ENCODE peak calls at places on chromosome 1, in nine cellular contexts. Q is right lobe of liver, V is esophagus muscularis mucosa, H is heart left ventricle, I is tibial nerve, C is transverse colon, S is gastrocnemius medialis, F is adrenal gland, X is H1. R is an unnamed sample.

GRCh38 chr1:206808615-206809014 is 36.3 kb upstream of the IL10 start:
- DNase-seq in Q (no peak), V (no peak), H (no peak), I (peak; percentile 22), C (peak; percentile 15), S (peak; percentile 17), F (peak; percentile 57), X (no peak), R (no peak)

GRCh38 chr1:79744746-79745145 is 738.2 kb upstream of the ADGRL4 start:
- DNase-seq in Q (no peak), V (no peak), H (no peak), I (no peak), C (no peak), S (no peak), F (no peak), X (no peak), R (no peak)

GRCh38 chr1:43563779-43564616 is 33.3 kb downstream of the PTPRF start:
- DNase-seq in Q (no peak), V (no peak), H (no peak), I (no peak), C (no peak), S (no peak), F (no peak), X (no peak), R (no peak)

GRCh38 chr1:8015036-8015808 is 10.9 kb downstream of the ERRFI1 start:
- DNase-seq in Q (no peak), V (no peak), H (no peak), I (peak; percentile 89), C (peak; percentile 41), S (no peak), F (peak; percentile 75), X (no peak), R (no peak)

GRCh38 chr1:25458550-25459298 is 28.0 kb downstream of the MACO1 start:
- DNase-seq in Q (no peak), V (no peak), H (no peak), I (no peak), C (no peak), S (no peak), F (no peak), X (no peak), R (no peak)

GRCh38 chr1:160608057-160608456 is 28.8 kb upstream of the CD84 start:
- DNase-seq in Q (no peak), V (no peak), H (no peak), I (no peak), C (no peak), S (no peak), F (no peak), X (no peak), R (no peak)

GRCh38 chr1:192485692-192486436 is 89.7 kb upstream of the RGS1 start:
- DNase-seq in Q (peak; percentile 47), V (peak; percentile 96), H (no peak), I (peak; percentile 97), C (peak; percentile 41), S (peak; percentile 53), F (peak; percentile 93), X (no peak), R (no peak)

GRCh38 chr1:229556551-229556950 is 2.0 kb downstream of the ABCB10 start:
- DNase-seq in Q (no peak), V (no peak), H (no peak), I (no peak), C (no peak), S (no peak), F (peak; percentile 43), X (no peak), R (no peak)

GRCh38 chr1:209600541-209600940 is 17.0 kb downstream of the CAMK1G start:
- DNase-seq in Q (no peak), V (no peak), H (no peak), I (no peak), C (no peak), S (no peak), F (no peak), X (no peak), R (no peak)

GRCh38 chr1:62299426-62300200 is 19.6 kb downstream of the KANK4 start:
- DNase-seq in Q (no peak), V (no peak), H (no peak), I (peak; percentile 64), C (peak; percentile 51), S (no peak), F (no peak), X (no peak), R (no peak)

GRCh38 chr1:211625040-211625439 is 46.1 kb upstream of the SLC30A1 start:
- DNase-seq in Q (peak; percentile 58), V (no peak), H (no peak), I (peak; percentile 25), C (peak; percentile 49), S (no peak), F (no peak), X (no peak), R (no peak)

GRCh38 chr1:159924025-159924790 is 1.1 kb downstream of the TAGLN2 start:
- DNase-seq in Q (peak; percentile 94), V (peak; percentile 97), H (peak; percentile 94), I (peak; percentile 86), C (peak; percentile 90), S (peak; percentile 74), F (peak; percentile 90), X (peak; percentile 58), R (peak; percentile 33)

GRCh38 chr1:57470028-57470427 is 46.2 kb upstream of the DAB1 start:
- DNase-seq in Q (no peak), V (no peak), H (no peak), I (no peak), C (no peak), S (no peak), F (no peak), X (no peak), R (no peak)

GRCh38 chr1:9658186-9658585 is 6.7 kb downstream of the PIK3CD start:
- DNase-seq in Q (no peak), V (no peak), H (no peak), I (no peak), C (no peak), S (no peak), F (no peak), X (no peak), R (no peak)

GRCh38 chr1:27884182-27884954 is 12.0 kb downstream of the THEMIS2 start:
- DNase-seq in Q (peak; percentile 31), V (no peak), H (no peak), I (no peak), C (no peak), S (peak; percentile 16), F (no peak), X (no peak), R (no peak)

GRCh38 chr1:187985897-187986654 is 1157.3 kb downstream of the PLA2G4A start:
- DNase-seq in Q (no peak), V (no peak), H (no peak), I (no peak), C (no peak), S (no peak), F (no peak), X (no peak), R (no peak)

GRCh38 chr1:110872366-110872744 is 593 bp upstream of the CD53 start:
- DNase-seq in Q (no peak), V (no peak), H (no peak), I (no peak), C (no peak), S (no peak), F (no peak), X (no peak), R (no peak)

GRCh38 chr1:3569436-3569835 is 41.9 kb downstream of the MEGF6 start:
- DNase-seq in Q (no peak), V (no peak), H (no peak), I (no peak), C (no peak), S (no peak), F (no peak), X (no peak), R (no peak)

GRCh38 chr1:48967318-48967717 is 190.6 kb upstream of the BEND5 start:
- DNase-seq in Q (no peak), V (no peak), H (no peak), I (no peak), C (no peak), S (no peak), F (no peak), X (no peak), R (no peak)

GRCh38 chr1:52192436-52192835 is 50.5 kb downstream of the ZFYVE9 start:
- DNase-seq in Q (no peak), V (no peak), H (no peak), I (no peak), C (no peak), S (no peak), F (no peak), X (no peak), R (no peak)

GRCh38 chr1:29180497-29181412 is 945 bp downstream of the SRSF4 start:
- DNase-seq in Q (no peak), V (no peak), H (no peak), I (no peak), C (no peak), S (no peak), F (peak; percentile 74), X (no peak), R (no peak)

GRCh38 chr1:183632964-183633363 is 2.6 kb downstream of the ARPC5 start:
- DNase-seq in Q (no peak), V (no peak), H (no peak), I (no peak), C (no peak), S (no peak), F (no peak), X (no peak), R (no peak)
- H3K27ac ChIP-seq in Q (peak overlapping the region; percentile 77), V (peak overlapping the region; percentile 97), H (peak overlapping the region; percentile 91), I (peak overlapping the region; percentile 97), C (peak overlapping the region; percentile 94), S (peak overlapping the region; percentile 89), F (no peak overlapping the region), X (no peak overlapping the region), R (peak overlapping the region; percentile 68)

GRCh38 chr1:180632326-180633088 is 685 bp downstream of the XPR1 start:
- DNase-seq in Q (peak; percentile 75), V (peak; percentile 93), H (peak; percentile 85), I (peak; percentile 46), C (peak; percentile 74), S (peak; percentile 48), F (no peak), X (peak; percentile 2), R (no peak)
- TF ChIP-seq POLR2A in Q (no peak), V (no peak), H (no peak), I (no peak), C (no peak), S (no peak), F (no peak), X (no peak), R (no peak)

GRCh38 chr1:39395357-39395831 is 96.0 kb upstream of the BMP8A start:
- DNase-seq in Q (no peak), V (no peak), H (no peak), I (no peak), C (no peak), S (no peak), F (no peak), X (no peak), R (no peak)
- H3K27ac ChIP-seq in Q (peak overlapping the region; percentile 41), V (peak overlapping the region; percentile 82), H (peak overlapping the region; percentile 76), I (peak overlapping the region; percentile 63), C (peak overlapping the region; percentile 80), S (peak overlapping the region; percentile 54), F (no peak overlapping the region), X (no peak overlapping the region), R (peak overlapping the region; percentile 68)

DNA sequence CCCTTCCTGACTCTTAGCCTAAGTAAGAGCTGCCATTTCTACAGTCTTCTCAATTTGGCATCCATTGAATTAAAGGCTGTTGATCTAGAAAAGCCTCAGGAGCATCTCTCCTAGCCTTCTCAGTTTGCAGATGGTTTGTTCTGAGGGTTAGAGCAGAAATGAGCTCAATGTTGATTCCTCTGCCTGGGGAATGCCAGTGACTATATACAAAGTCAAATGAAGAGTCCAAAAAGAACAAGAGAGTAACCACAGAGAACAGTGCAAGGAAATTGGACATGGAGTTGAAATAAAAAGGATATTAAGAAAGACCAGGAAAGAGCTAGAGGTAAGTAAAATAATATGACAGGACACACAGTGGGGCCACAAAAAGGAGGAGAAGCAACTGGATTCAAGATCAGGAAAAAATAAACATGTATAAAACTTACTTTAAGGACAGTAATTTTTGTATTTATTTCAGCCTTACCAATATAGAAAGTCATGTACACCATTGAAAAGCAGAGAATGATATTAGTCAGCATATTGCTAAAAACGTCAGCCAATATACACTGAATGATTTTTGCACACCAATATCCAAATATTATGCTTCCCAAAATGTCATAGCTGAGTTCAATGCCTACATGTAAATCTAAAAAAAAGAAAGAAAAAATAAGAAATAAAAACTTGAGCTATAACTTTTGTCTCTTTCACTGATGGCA is 21.3 kb downstream of the SLC9C2 start:
- DNase-seq in Q (no peak), V (no peak), H (no peak), I (no peak), C (no peak), S (no peak), F (no peak), X (no peak), R (no peak)
- TF ChIP-seq POLR2A in Q (no peak), V (no peak), H (no peak), I (no peak), C (no peak), S (no peak), F (no peak), X (no peak), R (no peak)

R was measured in esophagus squamous epithelium.